ENCODE peak calls at places on chromosomes 7 and 10, in four cellular contexts. C is iris pigment epithelial cell, I is NCI-H1417, T is cardiac muscle cell. G is an unnamed sample.

GRCh38 chr10:102231357-102232318 is 5.5 kb downstream of the ELOVL3 start:
- DNase-seq in C (no peak), I (peak), T (peak), G (no peak)

GRCh38 chr7:134724606-134725005 is 54.8 kb upstream of the CALD1 start:
- DNase-seq in C (peak), I (no peak), T (peak), G (no peak)

GRCh38 chr10:66180651-66181318 is 745.1 kb upstream of the LRRTM3 start:
- DNase-seq in C (peak), I (peak), T (peak), G (no peak)

GRCh38 chr10:66321746-66322145 is 604.1 kb upstream of the LRRTM3 start:
- DNase-seq in C (no peak), I (no peak), T (no peak), G (no peak)

GRCh38 chr10:117429644-117430043 is 54.4 kb upstream of the PDZD8 start:
- DNase-seq in C (no peak), I (no peak), T (no peak), G (no peak)

GRCh38 chr10:89479255-89479654 is 56.1 kb downstream of the SLC16A12 start:
- DNase-seq in C (no peak), I (no peak), T (peak), G (no peak)

GRCh38 chr7:139452948-139453672 is 30.4 kb downstream of the KLRG2 start:
- DNase-seq in C (peak), I (no peak), T (peak), G (no peak)

GRCh38 chr10:93422121-93422520 is 60.0 kb downstream of the MYOF start:
- DNase-seq in C (peak), I (no peak), T (no peak), G (no peak)

GRCh38 chr7:149261321-149261828 is 621 bp upstream of the ZNF783 start:
- DNase-seq in C (peak), I (no peak), T (peak), G (no peak)

GRCh38 chr7:149785402-149785801 is 12.0 kb upstream of the ZNF467 start:
- DNase-seq in C (no peak), I (no peak), T (no peak), G (no peak)

GRCh38 chr7:101031082-101031481 is 11.2 kb downstream of the MUC17 start:
- DNase-seq in C (no peak), I (no peak), T (no peak), G (no peak)

GRCh38 chr7:1967512-1968396 is 265.0 kb downstream of the MAD1L1 start:
- DNase-seq in C (no peak), I (no peak), T (no peak), G (no peak)

GRCh38 chr10:72691470-72692056 is 380 bp upstream of the MCU start:
- DNase-seq in C (no peak), I (peak), T (no peak), G (no peak)

GRCh38 chr10:86961481-86962091 is 3.2 kb downstream of the SNCG start:
- DNase-seq in C (no peak), I (no peak), T (no peak), G (no peak)

GRCh38 chr10:49751636-49752510 is 10.2 kb downstream of the OGDHL start:
- DNase-seq in C (no peak), I (no peak), T (no peak), G (no peak)

GRCh38 chr10:125149278-125150047 is 10.9 kb downstream of the CTBP2 start:
- DNase-seq in C (peak), I (peak), T (peak), G (no peak)

GRCh38 chr10:73916761-73917470 is 6.0 kb downstream of the PLAU start:
- DNase-seq in C (no peak), I (no peak), T (no peak), G (no peak)